ENCODE peak calls at places on chromosomes 4 and X, in four cellular contexts. O is suprapubic skin, W is sigmoid colon, M is neural crest cell. Q is an unnamed sample.

GRCh38 chr4:22884157-22884556 is 191.4 kb downstream of the GBA3 start:
- DNase-seq in M (no peak), O (no peak), W (no peak), Q (no peak)

GRCh38 chr4:37453361-37454262 is 209.1 kb downstream of the NWD2 start:
- DNase-seq in W (peak), M (peak), O (peak), Q (peak)

GRCh38 chr4:121375262-121375661 is 5.6 kb downstream of the QRFPR start:
- DNase-seq in M (no peak), O (no peak), W (no peak), Q (no peak)

GRCh38 chr4:38313175-38313574 is 350.8 kb upstream of the KLF3 start:
- DNase-seq in M (no peak), O (no peak), W (no peak), Q (no peak)

GRCh38 chrX:107537815-107538214 is 88.4 kb downstream of the FRMPD3 start:
- DNase-seq in O (no peak), W (no peak), M (peak), Q (no peak)

GRCh38 chrX:27890611-27891010 is 82.8 kb downstream of the MAGEB10 start:
- DNase-seq in M (no peak), O (no peak), W (no peak), Q (no peak)

GRCh38 chr4:161256172-161256571 is 907.6 kb downstream of the FSTL5 start:
- DNase-seq in W (no peak), O (no peak), M (no peak), Q (no peak)

GRCh38 chr4:24237709-24238108 is 346.6 kb downstream of the DHX15 start:
- DNase-seq in W (no peak), O (no peak), M (no peak), Q (no peak)

GRCh38 chr4:7761720-7762119 is 177.9 kb downstream of the AFAP1 start:
- DNase-seq in O (peak), W (peak), M (peak), Q (peak)

GRCh38 chr4:24078347-24078962 is 188.6 kb upstream of the PPARGC1A start:
- DNase-seq in O (no peak), M (no peak), W (no peak), Q (no peak)

GRCh38 chrX:48992341-48992740 is 9.7 kb downstream of the GRIPAP1 start:
- DNase-seq in M (no peak), O (no peak), W (peak), Q (no peak)

GRCh38 chr4:34733185-34733916 is 1511.0 kb downstream of the ARAP2 start:
- DNase-seq in W (no peak), O (no peak), M (no peak), Q (no peak)

GRCh38 chr4:42262701-42263490 is 110.4 kb upstream of the BEND4 start:
- DNase-seq in M (no peak), O (no peak), W (no peak), Q (no peak)

GRCh38 chr4:168674077-168674747 is 177.4 kb downstream of the PALLD start:
- DNase-seq in W (no peak), M (no peak), O (no peak), Q (no peak)

GRCh38 chrX:3346436-3347329 is at the start of gene MXRA5:
- DNase-seq in O (no peak), M (peak), W (peak), Q (peak)

GRCh38 chrX:40146471-40147398 is 49.0 kb upstream of the BCOR start:
- DNase-seq in W (peak), M (peak), O (no peak), Q (peak)

GRCh38 chr4:38757945-38758344 is 24.8 kb downstream of the TLR10 start:
- DNase-seq in M (no peak), O (no peak), W (no peak), Q (no peak)

GRCh38 chrX:46961574-46962279 is 49.5 kb downstream of the JADE3 start:
- DNase-seq in W (no peak), M (no peak), O (no peak), Q (peak)

GRCh38 chr4:68432320-68432719 is 14.9 kb upstream of the TMPRSS11E start:
- DNase-seq in O (no peak), M (no peak), W (no peak), Q (no peak)

GRCh38 chr4:128061566-128062536 is 739 bp downstream of the LARP1B start:
- DNase-seq in W (peak), O (peak), M (peak), Q (peak)

GRCh38 chr4:86054676-86055075 is 305.2 kb downstream of the MAPK10 start:
- DNase-seq in O (no peak), W (no peak), M (no peak), Q (no peak)

GRCh38 chrX:21657318-21658151 is 595 bp downstream of the KLHL34 start:
- DNase-seq in M (no peak), O (no peak), W (no peak), Q (no peak)

GRCh38 chrX:46653482-46653881 is 79.9 kb downstream of the CHST7 start:
- DNase-seq in O (no peak), M (no peak), W (no peak), Q (peak)

DNA sequence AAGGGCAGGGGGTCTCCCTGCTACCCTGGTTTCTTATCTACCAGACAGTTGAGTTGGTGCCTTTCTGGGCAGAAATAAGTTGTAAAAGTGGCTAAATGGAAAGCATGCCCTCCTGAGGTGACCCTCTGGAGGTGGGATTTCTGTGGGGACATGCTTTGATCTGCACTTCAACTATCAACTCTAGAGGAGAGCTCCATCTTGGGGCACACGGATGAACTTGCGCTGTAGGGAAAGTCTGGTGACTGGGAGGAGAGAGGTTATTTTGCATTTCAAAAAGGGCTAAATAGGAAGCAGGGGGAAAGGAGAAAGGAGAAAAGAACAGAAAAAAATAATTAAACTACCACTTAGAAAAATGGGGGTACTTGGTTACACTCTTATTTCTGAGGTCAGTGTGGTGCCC is 12.7 kb upstream of the RHOXF2B start:
- DNase-seq in M (no peak), O (no peak), W (no peak), Q (no peak)
- TF ChIP-seq CTCF in M (no peak), O (no peak), W (no peak), Q (no peak)

GRCh38 chr4:5976431-5976830 is 41.8 kb downstream of the C4orf50 start:
- DNase-seq in O (no peak), M (no peak), W (peak), Q (no peak)

GRCh38 chr4:5976921-5977320 is 41.3 kb downstream of the C4orf50 start:
- DNase-seq in W (peak), O (no peak), M (no peak), Q (no peak)

GRCh38 chr4:5980436-5981155 is 37.6 kb downstream of the C4orf50 start:
- DNase-seq in M (no peak), O (no peak), W (no peak), Q (no peak)

GRCh38 chr4:5982156-5982973 is 35.9 kb downstream of the C4orf50 start:
- DNase-seq in O (no peak), W (peak), M (no peak), Q (no peak)

DNA sequence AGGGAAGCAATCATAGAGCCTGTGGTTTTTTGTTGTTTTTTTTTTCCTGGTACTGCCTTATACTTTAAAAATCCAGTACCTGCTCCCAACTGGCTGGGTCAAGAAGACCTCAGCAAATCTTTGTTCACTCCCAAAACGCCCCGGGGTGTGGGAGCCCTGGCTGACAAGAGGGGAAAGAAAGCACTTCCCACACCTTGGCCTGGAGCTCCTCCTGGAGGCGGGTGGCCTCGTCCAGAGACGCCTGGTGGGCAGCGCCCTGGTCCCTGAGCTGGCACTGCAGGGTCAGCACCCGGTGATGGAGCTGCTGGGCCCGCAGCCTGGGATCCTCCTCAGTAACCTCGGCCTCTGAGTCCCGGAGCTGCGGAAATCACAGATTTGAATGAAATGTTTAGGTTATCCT is 38.2 kb downstream of the C4orf50 start:
- DNase-seq in W (no peak), O (no peak), M (peak), Q (peak)
- TF ChIP-seq CTCF in W (no peak), O (peak), M (peak), Q (peak)

DNA sequence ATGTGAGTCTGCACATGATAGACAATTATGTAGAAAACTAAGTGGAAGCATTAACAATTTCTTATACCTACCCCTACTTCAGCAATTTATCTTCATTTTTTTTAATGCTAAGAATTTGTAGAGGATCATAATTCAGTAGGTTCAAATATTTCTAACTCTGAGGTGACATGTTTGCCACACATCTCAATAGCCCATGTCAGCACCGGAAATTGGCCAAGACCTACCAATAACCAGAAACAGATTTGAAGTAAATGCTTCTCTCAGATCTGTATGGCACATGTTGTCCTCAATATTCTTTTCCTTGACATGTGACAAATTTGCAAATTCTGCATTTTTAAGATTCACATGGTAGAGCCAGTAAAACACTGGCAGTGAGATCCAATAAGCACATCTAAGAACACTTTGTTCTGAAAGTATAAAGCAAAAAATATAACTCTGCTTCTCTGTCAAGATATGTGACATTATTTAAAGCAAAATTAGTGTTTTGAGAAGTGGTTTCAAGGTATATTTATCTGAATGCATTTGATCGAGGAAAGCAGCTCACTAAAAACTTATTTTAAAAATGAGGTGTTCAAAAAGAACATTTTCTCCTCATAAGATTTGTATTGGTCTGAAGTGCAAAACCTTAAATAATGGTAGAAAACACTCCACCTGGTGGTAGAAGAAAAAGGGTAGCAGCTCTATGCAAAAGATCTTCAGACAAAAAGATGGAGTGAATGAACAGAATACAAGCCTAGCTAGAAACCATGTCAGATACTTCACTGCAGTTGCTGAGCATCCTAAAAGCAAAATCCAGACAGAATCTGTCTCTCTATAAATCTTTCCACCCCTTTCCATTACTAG is 513.9 kb upstream of the FAM241A start:
- DNase-seq in W (no peak), M (no peak), O (no peak), Q (no peak)
- TF ChIP-seq CTCF in W (no peak), M (peak), O (no peak), Q (peak)

GRCh38 chrX:87661761-87662160 is 144.2 kb downstream of the KLHL4 start:
- DNase-seq in W (no peak), M (no peak), O (no peak), Q (no peak)

GRCh38 chrX:87663421-87663820 is 145.8 kb downstream of the KLHL4 start:
- DNase-seq in M (no peak), W (no peak), O (no peak), Q (no peak)

GRCh38 chrX:87664381-87664780 is 146.8 kb downstream of the KLHL4 start:
- DNase-seq in O (no peak), M (no peak), W (no peak), Q (no peak)
- TF ChIP-seq CTCF in O (no peak), M (peak), W (peak), Q (peak)

GRCh38 chrX:116749943-116750342 is 287.2 kb upstream of the CT83 start:
- DNase-seq in M (no peak), O (no peak), W (no peak), Q (no peak)
- TF ChIP-seq CTCF in M (no peak), O (no peak), W (no peak), Q (no peak)

GRCh38 chr4:21191304-21191703 is 491.0 kb downstream of the PACRGL start:
- DNase-seq in W (no peak), M (no peak), O (no peak), Q (no peak)

GRCh38 chr4:21195682-21196081 is 495.4 kb downstream of the PACRGL start:
- DNase-seq in M (no peak), O (no peak), W (no peak), Q (no peak)

DNA sequence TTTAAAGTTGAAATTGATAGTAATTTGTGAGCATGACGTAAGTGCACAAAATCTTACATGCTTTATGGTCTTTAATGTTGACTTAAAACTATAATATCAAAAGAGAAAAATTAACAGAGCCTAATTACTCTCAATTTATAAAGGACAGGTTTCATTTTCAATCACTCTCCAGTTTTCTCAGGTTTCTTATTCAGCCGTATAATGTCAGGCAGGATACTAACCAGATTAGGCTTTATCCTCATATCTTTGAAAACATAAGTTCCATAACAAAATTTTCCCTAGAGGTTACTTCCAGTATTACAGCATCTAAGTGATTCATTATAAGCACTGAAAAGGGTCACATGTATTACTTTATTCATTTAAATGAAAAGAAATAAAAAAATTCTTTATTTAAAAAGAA is 492.1 kb downstream of the PACRGL start:
- DNase-seq in W (no peak), O (no peak), M (no peak), Q (no peak)
- TF ChIP-seq CTCF in W (no peak), O (no peak), M (peak), Q (peak)

DNA sequence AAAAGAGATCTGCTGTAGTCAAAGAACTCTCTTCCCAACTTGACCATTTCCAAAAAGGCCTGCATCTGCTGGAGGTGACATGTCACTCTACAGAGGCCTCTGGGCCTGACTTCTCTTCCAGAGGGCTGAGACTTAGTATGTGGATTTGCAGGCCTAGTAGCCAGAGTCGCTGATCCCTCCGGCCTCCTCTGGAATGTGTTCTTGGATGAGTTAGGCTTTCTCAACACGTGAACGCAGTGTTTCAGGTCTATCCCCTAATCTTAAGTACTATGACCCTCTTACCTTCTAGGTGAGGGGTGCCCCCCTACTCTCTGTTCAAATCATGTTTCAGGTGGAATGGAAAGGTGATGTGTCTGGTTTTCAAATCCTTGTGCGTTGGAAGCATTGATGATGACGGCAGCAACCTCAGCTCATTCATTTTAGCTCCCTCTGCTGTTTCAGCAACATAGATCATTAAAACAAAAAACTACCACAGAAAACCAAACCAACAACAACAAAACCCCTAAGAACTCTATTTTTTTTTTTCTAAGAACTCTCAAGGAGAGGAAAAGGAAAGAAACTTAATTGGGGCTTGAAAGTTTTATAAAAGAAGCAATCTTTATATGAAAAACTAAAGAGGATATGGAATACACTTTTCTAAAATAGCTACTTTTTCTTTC is 56.4 kb downstream of the RWDD4 start:
- DNase-seq in O (no peak), M (no peak), W (no peak), Q (no peak)
- TF ChIP-seq CTCF in O (no peak), M (peak), W (peak), Q (no peak)

Q was measured in glutamatergic neuron.